ENCODE peak calls at places on chromosome 16, in eight cellular contexts. J, T, R, Q, K, X, A and Y are unnamed samples.
A peak's percentile ranks its signal among the peaks of the same experiment; 100 is the strongest.

GRCh38 chr16:17334096-17334495 is 136.7 kb downstream of the XYLT1 start:
- DNase-seq in R (no peak), X (no peak), T (no peak), Q (no peak), J (peak; percentile 83), K (no peak), A (no peak), Y (no peak)

GRCh38 chr16:66606000-66606751 is 1.7 kb downstream of the CMTM3 start:
- DNase-seq in A (no peak), R (peak; percentile 39), T (no peak), J (no peak), Q (no peak), K (no peak), X (no peak), Y (no peak)

GRCh38 chr16:67170948-67171649 is 761 bp downstream of the NOL3 start:
- DNase-seq in R (no peak), A (no peak), T (no peak), J (no peak), K (no peak), X (no peak), Q (no peak), Y (no peak)

GRCh38 chr16:9479008-9479407 is 387.6 kb downstream of the HAPSTR1 start:
- DNase-seq in R (no peak), K (no peak), X (no peak), T (no peak), J (no peak), A (no peak), Q (no peak), Y (no peak)

GRCh38 chr16:85396879-85397871 is 215.9 kb upstream of the GSE1 start:
- DNase-seq in K (peak; percentile 76), A (no peak), X (no peak), T (peak; percentile 15), R (no peak), J (no peak), Q (peak; percentile 30), Y (no peak)

GRCh38 chr16:78890496-78890895 is 710.0 kb downstream of the MAF start:
- DNase-seq in A (no peak), R (no peak), K (no peak), X (no peak), T (no peak), Q (no peak), J (no peak), Y (no peak)

GRCh38 chr16:84503751-84504395 is 586 bp downstream of the MEAK7 start:
- DNase-seq in R (no peak), K (no peak), T (peak; percentile 25), A (no peak), J (peak; percentile 76), Q (peak; percentile 26), X (no peak), Y (no peak)

GRCh38 chr16:19011169-19011731 is 27.5 kb downstream of the TMC7 start:
- DNase-seq in T (no peak), K (no peak), X (no peak), J (no peak), A (no peak), R (no peak), Q (no peak), Y (no peak)

GRCh38 chr16:3960049-3960809 is 79.7 kb upstream of the CREBBP start:
- DNase-seq in T (no peak), R (no peak), K (no peak), X (no peak), Q (no peak), A (no peak), J (no peak), Y (no peak)

GRCh38 chr16:75733305-75734141 is 7.2 kb upstream of the CPHXL start:
- DNase-seq in J (peak; percentile 76), X (no peak), Q (no peak), A (no peak), R (no peak), K (no peak), T (no peak), Y (no peak)

GRCh38 chr16:31428277-31428597 is at the start of gene COX6A2:
- DNase-seq in J (no peak), T (no peak), K (no peak), Q (no peak), A (no peak), R (no peak), X (no peak), Y (no peak)

GRCh38 chr16:9344508-9344907 is 253.1 kb downstream of the HAPSTR1 start:
- DNase-seq in T (no peak), X (no peak), J (no peak), K (no peak), R (no peak), A (no peak), Q (no peak), Y (no peak)

GRCh38 chr16:86585821-86586611 is 7.7 kb downstream of the FOXL1 start:
- DNase-seq in X (no peak), T (no peak), A (no peak), K (no peak), Q (no peak), R (no peak), J (peak; percentile 97), Y (no peak)

GRCh38 chr16:27177031-27177774 is 26.1 kb upstream of the KDM8 start:
- DNase-seq in R (no peak), T (no peak), J (peak; percentile 85), A (no peak), K (no peak), Q (no peak), X (peak; percentile 54), Y (no peak)

GRCh38 chr16:85231959-85232358 is 119.7 kb upstream of the CIBAR2 start:
- DNase-seq in A (no peak), X (no peak), J (no peak), Q (no peak), R (no peak), K (no peak), T (no peak), Y (no peak)

GRCh38 chr16:88103011-88103410 is 151.8 kb downstream of the BANP start:
- DNase-seq in T (no peak), Q (no peak), A (no peak), J (no peak), X (no peak), K (peak; percentile 37), R (no peak), Y (no peak)

GRCh38 chr16:72798212-72798611 is 249.7 kb downstream of the ZFHX3 start:
- DNase-seq in A (no peak), T (no peak), R (no peak), X (no peak), J (no peak), K (no peak), Q (no peak), Y (no peak)

GRCh38 chr16:66026211-66026610 is 340.3 kb upstream of the CDH5 start:
- DNase-seq in J (peak; percentile 37), Q (no peak), R (no peak), K (no peak), X (no peak), T (no peak), A (no peak), Y (peak; percentile 33)

GRCh38 chr16:77111057-77111456 is 79.9 kb upstream of the MON1B start:
- DNase-seq in K (no peak), R (no peak), X (no peak), T (no peak), J (no peak), A (no peak), Q (no peak), Y (no peak)

GRCh38 chr16:52747196-52747595 is 200.3 kb upstream of the TOX3 start:
- DNase-seq in K (no peak), A (no peak), Q (no peak), J (no peak), R (no peak), X (no peak), T (no peak), Y (no peak)

GRCh38 chr16:84854759-84855158 is 35.0 kb downstream of the CRISPLD2 start:
- DNase-seq in R (no peak), Q (no peak), K (no peak), X (no peak), J (peak; percentile 42), T (no peak), A (no peak), Y (peak; percentile 50)

GRCh38 chr16:24497405-24497804 is 42.0 kb upstream of the RBBP6 start:
- DNase-seq in K (no peak), X (no peak), J (peak; percentile 55), Q (no peak), T (no peak), R (no peak), A (no peak), Y (peak; percentile 23)

GRCh38 chr16:55711959-55712876 is 56.4 kb downstream of the SLC6A2 start:
- DNase-seq in K (no peak), R (no peak), J (peak; percentile 58), Q (peak; percentile 39), A (peak; percentile 8), X (peak; percentile 79), T (peak; percentile 74), Y (peak; percentile 65)

GRCh38 chr16:22372882-22373661 is 1.3 kb downstream of the CDR2 start:
- DNase-seq in J (peak; percentile 35), K (no peak), Q (no peak), T (no peak), R (no peak), X (no peak), A (no peak), Y (no peak)

GRCh38 chr16:12340151-12340733 is 363.7 kb downstream of the SNX29 start:
- DNase-seq in J (peak; percentile 83), T (peak; percentile 46), Q (no peak), R (no peak), K (no peak), A (no peak), X (peak; percentile 41), Y (peak; percentile 21)

GRCh38 chr16:85451646-85452363 is 161.3 kb upstream of the GSE1 start:
- DNase-seq in A (no peak), K (no peak), J (no peak), Q (no peak), X (no peak), R (no peak), T (no peak), Y (no peak)

GRCh38 chr16:88315543-88316105 is 67.1 kb upstream of the ZNF469 start:
- DNase-seq in J (peak; percentile 82), X (no peak), K (no peak), Q (no peak), A (no peak), T (no peak), R (no peak), Y (peak; percentile 72)

GRCh38 chr16:2596747-2597559 is 59.1 kb downstream of the PDPK1 start:
- DNase-seq in A (no peak), Q (no peak), X (no peak), K (no peak), T (no peak), R (no peak), J (no peak), Y (no peak)

GRCh38 chr16:54194008-54194731 is 92.4 kb downstream of the IRX3 start:
- DNase-seq in T (peak; percentile 25), X (no peak), J (peak; percentile 36), K (no peak), Q (no peak), R (no peak), A (no peak), Y (peak; percentile 84)

GRCh38 chr16:28863929-28864886 is 565 bp downstream of the SH2B1 start:
- DNase-seq in T (peak; percentile 43), X (no peak), Q (no peak), A (no peak), K (no peak), R (no peak), J (peak; percentile 59), Y (peak; percentile 47)

GRCh38 chr16:47731252-47731651 is 270.1 kb downstream of the PHKB start:
- DNase-seq in K (no peak), A (no peak), J (peak; percentile 86), T (no peak), X (no peak), R (no peak), Q (no peak), Y (peak; percentile 84)

GRCh38 chr16:22813946-22814325 is at the start of gene HS3ST2:
- DNase-seq in J (peak; percentile 18), K (no peak), R (no peak), A (no peak), Q (no peak), X (no peak), T (no peak), Y (peak; percentile 1)

GRCh38 chr16:82612263-82612662 is 14.5 kb upstream of the CDH13 start:
- DNase-seq in Q (no peak), X (no peak), A (no peak), J (no peak), K (no peak), T (no peak), R (no peak), Y (no peak)

GRCh38 chr16:75113541-75114121 is 2.9 kb downstream of the LDHD start:
- DNase-seq in T (no peak), A (no peak), K (no peak), X (no peak), Q (no peak), R (no peak), J (no peak), Y (no peak)